ENCODE peak calls at places on chromosomes 6 and 20, in nine cellular contexts. Q, J, X, C, O, A, E, S and Y are unnamed samples.
A peak's percentile ranks its signal among the peaks of the same experiment; 100 is the strongest.

GRCh38 chr6:41796474-41796873 is 9.0 kb downstream of the TOMM6 start:
- DNase-seq in Q (no peak), J (no peak), X (no peak), C (no peak), O (no peak), A (no peak), E (no peak), S (no peak), Y (no peak)

GRCh38 chr6:10569392-10570127 is 48.4 kb downstream of the GCNT2 start:
- DNase-seq in Q (no peak), J (no peak), X (no peak), C (no peak), O (no peak), A (no peak), E (no peak), S (no peak), Y (no peak)

GRCh38 chr20:36538026-36538764 is 3.1 kb upstream of the MYL9 start:
- DNase-seq in Q (no peak), J (no peak), X (no peak), C (no peak), O (no peak), A (no peak), E (peak; percentile 27), S (no peak), Y (no peak)

GRCh38 chr20:62377064-62377461 is 9.8 kb upstream of the RPS21 start:
- DNase-seq in Q (no peak), J (no peak), X (no peak), C (no peak), O (no peak), A (no peak), E (no peak), S (no peak), Y (no peak)

GRCh38 chr6:105831321-105831720 is 254.8 kb upstream of the PRDM1 start:
- DNase-seq in Q (no peak), J (no peak), X (no peak), C (no peak), O (no peak), A (no peak), E (no peak), S (no peak), Y (no peak)

GRCh38 chr6:32179746-32180405 is 1.7 kb downstream of the RNF5 start:
- DNase-seq in Q (no peak), J (no peak), X (no peak), C (no peak), O (no peak), A (no peak), E (no peak), S (no peak), Y (no peak)

GRCh38 chr6:110137924-110138887 is 41.3 kb downstream of the WASF1 start:
- DNase-seq in Q (no peak), J (no peak), X (no peak), C (no peak), O (no peak), A (no peak), E (no peak), S (no peak), Y (peak; percentile 1)

GRCh38 chr6:39411465-39411864 is 89.0 kb upstream of the KCNK16 start:
- DNase-seq in Q (no peak), J (no peak), X (peak; percentile 77), C (no peak), O (no peak), A (peak; percentile 29), E (no peak), S (no peak), Y (no peak)

GRCh38 chr6:93721386-93722048 is 302.2 kb upstream of the EPHA7 start:
- DNase-seq in Q (no peak), J (no peak), X (no peak), C (peak; percentile 11), O (no peak), A (no peak), E (peak; percentile 8), S (peak; percentile 2), Y (peak; percentile 2)

GRCh38 chr6:4607026-4607704 is 169.0 kb upstream of the CDYL start:
- DNase-seq in Q (no peak), J (peak; percentile 18), X (peak; percentile 65), C (no peak), O (no peak), A (peak; percentile 91), E (peak; percentile 73), S (peak; percentile 6), Y (peak; percentile 81)

GRCh38 chr6:42010185-42010872 is 40.0 kb upstream of the TAF8 start:
- DNase-seq in Q (no peak), J (no peak), X (no peak), C (no peak), O (no peak), A (no peak), E (peak; percentile 32), S (peak; percentile 21), Y (no peak)

GRCh38 chr20:37475258-37475657 is 45.8 kb upstream of the NNAT start:
- DNase-seq in Q (no peak), J (no peak), X (no peak), C (no peak), O (no peak), A (no peak), E (no peak), S (no peak), Y (no peak)

GRCh38 chr20:51067792-51068191 is 44.9 kb upstream of the KCNG1 start:
- DNase-seq in Q (no peak), J (no peak), X (no peak), C (no peak), O (no peak), A (no peak), E (no peak), S (no peak), Y (no peak)

GRCh38 chr6:51531623-51532022 is 555.8 kb downstream of the PKHD1 start:
- DNase-seq in Q (no peak), J (no peak), X (no peak), C (no peak), O (no peak), A (no peak), E (no peak), S (peak; percentile 25), Y (peak; percentile 45)

GRCh38 chr6:29552512-29553051 is 7.0 kb downstream of the UBD start:
- DNase-seq in Q (no peak), J (no peak), X (peak; percentile 63), C (no peak), O (peak; percentile 88), A (peak; percentile 71), E (peak; percentile 85), S (peak; percentile 75), Y (peak; percentile 68)

GRCh38 chr20:57570145-57570850 is 9.4 kb downstream of the PCK1 start:
- DNase-seq in Q (no peak), J (no peak), X (no peak), C (no peak), O (no peak), A (no peak), E (no peak), S (no peak), Y (no peak)

GRCh38 chr20:59006864-59007757 is at the start of gene CTSZ:
- DNase-seq in Q (peak; percentile 66), J (no peak), X (peak; percentile 81), C (peak; percentile 72), O (peak; percentile 85), A (peak; percentile 48), E (peak; percentile 37), S (peak; percentile 80), Y (peak; percentile 91)

GRCh38 chr6:5261545-5262109 is 314 bp downstream of the FARS2 start:
- DNase-seq in Q (no peak), J (no peak), X (no peak), C (no peak), O (no peak), A (no peak), E (no peak), S (peak; percentile 24), Y (no peak)

GRCh38 chr20:62378215-62378614 is 8.7 kb upstream of the RPS21 start:
- DNase-seq in Q (no peak), J (no peak), X (no peak), C (no peak), O (no peak), A (no peak), E (no peak), S (no peak), Y (no peak)

GRCh38 chr20:14919473-14920157 is 582.2 kb upstream of the FLRT3 start:
- DNase-seq in Q (no peak), J (no peak), X (no peak), C (no peak), O (no peak), A (no peak), E (no peak), S (no peak), Y (peak; percentile 29)

GRCh38 chr20:50744143-50744792 is 12.9 kb downstream of the PARD6B start:
- DNase-seq in Q (no peak), J (no peak), X (peak; percentile 90), C (peak; percentile 38), O (no peak), A (peak; percentile 92), E (peak; percentile 95), S (no peak), Y (no peak)

GRCh38 chr20:46751856-46752255 is 42.4 kb downstream of the SLC2A10 start:
- DNase-seq in Q (no peak), J (no peak), X (peak; percentile 73), C (no peak), O (no peak), A (peak; percentile 42), E (peak; percentile 49), S (no peak), Y (no peak)

GRCh38 chr6:122845916-122846632 is 57.0 kb downstream of the SMPDL3A start:
- DNase-seq in Q (no peak), J (no peak), X (peak; percentile 34), C (no peak), O (no peak), A (peak; percentile 47), E (peak; percentile 62), S (peak; percentile 18), Y (no peak)

GRCh38 chr20:62301111-62301668 is 1.6 kb upstream of the ADRM1 start:
- DNase-seq in Q (no peak), J (no peak), X (no peak), C (no peak), O (no peak), A (no peak), E (no peak), S (no peak), Y (no peak)

GRCh38 chr6:154350293-154350692 is 6.3 kb downstream of the IPCEF1 start:
- DNase-seq in Q (no peak), J (no peak), X (no peak), C (no peak), O (no peak), A (peak; percentile 22), E (no peak), S (no peak), Y (no peak)

GRCh38 chr20:54557836-54558590 is 82.6 kb downstream of the DOK5 start:
- DNase-seq in Q (no peak), J (no peak), X (no peak), C (no peak), O (no peak), A (no peak), E (no peak), S (no peak), Y (no peak)

GRCh38 chr20:22248052-22248667 is 336.2 kb downstream of the FOXA2 start:
- DNase-seq in Q (no peak), J (no peak), X (peak; percentile 26), C (peak; percentile 41), O (no peak), A (no peak), E (no peak), S (peak; percentile 14), Y (no peak)